ENCODE peak calls at places on chromosomes 4 and X, in five cellular contexts. One of them, this sample, is unnamed.
A peak's percentile ranks its signal among the peaks of the same experiment; 100 is the strongest.

GRCh38 chrX:124332481-124333424 is at the start of gene TEX13D:
- DNase-seq in stomach: no peak
- DNase-seq in HTR-8/SVneo: no peak
- DNase-seq in fibroblast of pulmonary artery: no peak
- DNase-seq in iPS-NIHi11: no peak
- DNase-seq in this sample: no peak

GRCh38 chr4:77002721-77003120 is 53.2 kb downstream of the SEPTIN11 start:
- DNase-seq in stomach: no peak
- DNase-seq in HTR-8/SVneo: no peak
- DNase-seq in fibroblast of pulmonary artery: no peak
- DNase-seq in iPS-NIHi11: no peak
- DNase-seq in this sample: no peak

GRCh38 chrX:49106930-49107329 is 16.6 kb downstream of the GPKOW start:
- DNase-seq in stomach: peak; percentile 29
- DNase-seq in HTR-8/SVneo: peak; percentile 17
- DNase-seq in fibroblast of pulmonary artery: peak; percentile 64
- DNase-seq in iPS-NIHi11: peak; percentile 36
- DNase-seq in this sample: peak; percentile 57

GRCh38 chrX:69562904-69563568 is 52.9 kb upstream of the EDA start:
- DNase-seq in stomach: no peak
- DNase-seq in HTR-8/SVneo: no peak
- DNase-seq in fibroblast of pulmonary artery: no peak
- DNase-seq in iPS-NIHi11: no peak
- DNase-seq in this sample: no peak

GRCh38 chr4:15652191-15652590 is 3.0 kb downstream of the FBXL5 start:
- DNase-seq in stomach: no peak
- DNase-seq in HTR-8/SVneo: no peak
- DNase-seq in fibroblast of pulmonary artery: no peak
- DNase-seq in iPS-NIHi11: no peak
- DNase-seq in this sample: peak; percentile 25

GRCh38 chr4:80608285-80608980 is 272.9 kb downstream of the CFAP299 start:
- DNase-seq in stomach: no peak
- DNase-seq in HTR-8/SVneo: no peak
- DNase-seq in fibroblast of pulmonary artery: no peak
- DNase-seq in iPS-NIHi11: no peak
- DNase-seq in this sample: no peak

GRCh38 chr4:158130204-158130603 is 42.6 kb downstream of the GASK1B start:
- DNase-seq in stomach: no peak
- DNase-seq in HTR-8/SVneo: no peak
- DNase-seq in fibroblast of pulmonary artery: no peak
- DNase-seq in iPS-NIHi11: no peak
- DNase-seq in this sample: no peak

GRCh38 chrX:48648299-48648698 is 35.3 kb upstream of the WAS start:
- DNase-seq in stomach: peak; percentile 27
- DNase-seq in HTR-8/SVneo: peak; percentile 27
- DNase-seq in fibroblast of pulmonary artery: peak; percentile 67
- DNase-seq in iPS-NIHi11: peak; percentile 32
- DNase-seq in this sample: peak; percentile 40

GRCh38 chr4:123417813-123418212 is 21.2 kb downstream of the SPRY1 start:
- DNase-seq in stomach: no peak
- DNase-seq in HTR-8/SVneo: no peak
- DNase-seq in fibroblast of pulmonary artery: no peak
- DNase-seq in iPS-NIHi11: no peak
- DNase-seq in this sample: no peak

GRCh38 chrX:70592091-70592490 is 147.5 kb downstream of the DLG3 start:
- DNase-seq in stomach: no peak
- DNase-seq in HTR-8/SVneo: peak; percentile 51
- DNase-seq in fibroblast of pulmonary artery: peak; percentile 60
- DNase-seq in iPS-NIHi11: no peak
- DNase-seq in this sample: peak; percentile 75

GRCh38 chr4:84673475-84674230 is 90.7 kb downstream of the CDS1 start:
- DNase-seq in stomach: no peak
- DNase-seq in HTR-8/SVneo: peak; percentile 30
- DNase-seq in fibroblast of pulmonary artery: peak; percentile 90
- DNase-seq in iPS-NIHi11: no peak
- DNase-seq in this sample: peak; percentile 92

GRCh38 chr4:10099521-10100325 is 16.9 kb downstream of the WDR1 start:
- DNase-seq in stomach: no peak
- DNase-seq in HTR-8/SVneo: no peak
- DNase-seq in fibroblast of pulmonary artery: no peak
- DNase-seq in iPS-NIHi11: no peak
- DNase-seq in this sample: no peak

This sample was measured in iris pigment epithelial cell.